ENCODE peak calls at places on chromosomes 3 and 15, in six cellular contexts. G is PC-3, K is GM23338, L is GM23248, X is HCT116, W is hepatocyte. V is an unnamed sample.
A peak's percentile ranks its signal among the peaks of the same experiment; 100 is the strongest.

GRCh38 chr15:98547741-98548166 is 100.6 kb upstream of the IGF1R start:
- DNase-seq in K (peak; percentile 62), W (peak; percentile 15), G (no peak), X (no peak), L (peak; percentile 30), V (no peak)

GRCh38 chr3:171806200-171807128 is 3.8 kb downstream of the PLD1 start:
- DNase-seq in L (peak; percentile 78), X (no peak), K (no peak), W (peak; percentile 57), G (peak; percentile 95), V (peak; percentile 100)

GRCh38 chr15:37015476-37015875 is 84.9 kb downstream of the MEIS2 start:
- DNase-seq in X (no peak), W (no peak), G (no peak), K (peak; percentile 34), L (peak; percentile 51), V (no peak)

GRCh38 chr3:48788544-48789162 is 59.0 kb downstream of the PRKAR2A start:
- DNase-seq in K (no peak), X (no peak), G (no peak), L (no peak), W (no peak), V (no peak)

GRCh38 chr15:75650908-75651809 is 3.4 kb downstream of the SNX33 start:
- DNase-seq in X (no peak), K (no peak), G (no peak), L (peak; percentile 57), W (peak; percentile 34), V (no peak)

GRCh38 chr3:13484861-13485590 is 4.9 kb downstream of the HDAC11 start:
- DNase-seq in G (peak; percentile 77), L (no peak), X (peak; percentile 52), K (no peak), W (peak; percentile 87), V (peak; percentile 93)

GRCh38 chr3:186896875-186897274 is 33.5 kb upstream of the ST6GAL1 start:
- DNase-seq in G (no peak), X (no peak), L (no peak), W (no peak), K (peak; percentile 68), V (no peak)

GRCh38 chr15:79093352-79093935 is 2.9 kb upstream of the RASGRF1 start:
- DNase-seq in L (no peak), X (no peak), G (no peak), W (no peak), K (no peak), V (no peak)

GRCh38 chr3:8824238-8824637 is 54.8 kb upstream of the OXTR start:
- DNase-seq in L (peak; percentile 7), W (no peak), G (no peak), X (no peak), K (no peak), V (no peak)

GRCh38 chr3:72814308-72814707 is 33.9 kb downstream of the SHQ1 start:
- DNase-seq in W (no peak), K (no peak), L (no peak), G (no peak), X (no peak), V (no peak)

GRCh38 chr3:113498221-113499005 is 16.5 kb downstream of the SPICE1 start:
- DNase-seq in G (peak; percentile 73), X (no peak), K (no peak), W (no peak), L (peak; percentile 71), V (no peak)

GRCh38 chr3:191234216-191234615 is 35.2 kb downstream of the OSTN start:
- DNase-seq in X (no peak), G (no peak), W (no peak), K (no peak), L (no peak), V (no peak)

GRCh38 chr3:53201190-53201504 is 40.1 kb downstream of the PRKCD start:
- DNase-seq in X (no peak), G (no peak), L (no peak), W (no peak), K (no peak), V (no peak)

GRCh38 chr3:64815195-64815627 is 127.4 kb upstream of the ADAMTS9 start:
- DNase-seq in X (no peak), L (no peak), K (no peak), G (no peak), W (no peak), V (no peak)

GRCh38 chr15:98914626-98915025 is 93.0 kb downstream of the PGPEP1L start:
- DNase-seq in W (no peak), G (peak; percentile 86), L (peak; percentile 94), X (no peak), K (no peak), V (no peak)

GRCh38 chr3:10344147-10344943 is 23.4 kb upstream of the SEC13 start:
- DNase-seq in G (peak; percentile 63), K (peak; percentile 86), X (no peak), W (peak; percentile 62), L (peak; percentile 49), V (no peak)

GRCh38 chr3:149815318-149815717 is 2.3 kb downstream of the RNF13 start:
- DNase-seq in K (no peak), X (no peak), G (peak; percentile 30), W (no peak), L (no peak), V (no peak)

GRCh38 chr3:58308728-58309127 is 2.4 kb downstream of the HTD2 start:
- DNase-seq in L (peak; percentile 37), K (no peak), X (no peak), G (no peak), W (peak; percentile 42), V (no peak)

GRCh38 chr15:99486371-99487336 is 79.1 kb upstream of the MEF2A start:
- DNase-seq in X (peak; percentile 10), W (peak; percentile 82), G (peak; percentile 62), K (peak; percentile 55), L (peak; percentile 91), V (peak; percentile 78)

GRCh38 chr15:90947577-90948357 is 6.9 kb upstream of the RCCD1 start:
- DNase-seq in L (no peak), G (no peak), K (no peak), X (no peak), W (no peak), V (no peak)

GRCh38 chr15:50046868-50047267 is 72.2 kb downstream of the ATP8B4 start:
- DNase-seq in G (peak; percentile 39), X (no peak), L (peak; percentile 76), W (no peak), K (no peak), V (no peak)

GRCh38 chr15:59298255-59298856 is 74.3 kb downstream of the MYO1E start:
- DNase-seq in K (no peak), L (peak; percentile 33), X (peak; percentile 78), W (no peak), G (peak; percentile 80), V (peak; percentile 71)

GRCh38 chr3:39447637-39448483 is 19.6 kb upstream of the MOBP start:
- DNase-seq in G (peak; percentile 93), K (peak; percentile 96), X (peak; percentile 81), W (peak; percentile 93), L (peak; percentile 83), V (peak; percentile 52)

GRCh38 chr3:33237439-33237838 is 18.8 kb upstream of the SUSD5 start:
- DNase-seq in W (no peak), X (no peak), G (no peak), K (no peak), L (no peak), V (no peak)
- TF ChIP-seq EZH2 in W (no peak), X (no peak), G (no peak), K (no peak), L (no peak), V (no peak)

GRCh38 chr15:56918046-56918906 is at the start of gene TCF12:
- DNase-seq in L (peak; percentile 98), G (peak; percentile 83), K (peak; percentile 98), W (peak; percentile 98), X (peak; percentile 86), V (peak; percentile 93)

GRCh38 chr15:56916825-56917477 is 1.5 kb upstream of the TCF12 start:
- DNase-seq in L (peak; percentile 16), G (no peak), W (peak; percentile 13), X (no peak), K (no peak), V (no peak)

GRCh38 chr15:56918907-56919707 is 663 bp downstream of the TCF12 start:
- DNase-seq in L (peak; percentile 91), W (peak; percentile 76), X (no peak), K (peak; percentile 77), G (peak; percentile 57), V (peak; percentile 40)

GRCh38 chr15:56917652-56918045 is 795 bp upstream of the TCF12 start:
- DNase-seq in K (no peak), L (peak; percentile 56), W (no peak), G (no peak), X (no peak), V (no peak)

GRCh38 chr15:56919708-56920637 is 1.5 kb downstream of the TCF12 start:
- DNase-seq in W (no peak), G (peak; percentile 23), X (no peak), L (peak; percentile 55), K (peak; percentile 72), V (no peak)
- H3K4me1 ChIP-seq in W (peaks cover 35% of the 10 kb centered on the region), G (peaks cover 30% of the 10 kb centered on the region), X (peaks cover 16% of the 10 kb centered on the region), L (peaks cover 28% of the 10 kb centered on the region), K (peaks cover 21% of the 10 kb centered on the region), V (peaks cover 8% of the 10 kb centered on the region)

DNA sequence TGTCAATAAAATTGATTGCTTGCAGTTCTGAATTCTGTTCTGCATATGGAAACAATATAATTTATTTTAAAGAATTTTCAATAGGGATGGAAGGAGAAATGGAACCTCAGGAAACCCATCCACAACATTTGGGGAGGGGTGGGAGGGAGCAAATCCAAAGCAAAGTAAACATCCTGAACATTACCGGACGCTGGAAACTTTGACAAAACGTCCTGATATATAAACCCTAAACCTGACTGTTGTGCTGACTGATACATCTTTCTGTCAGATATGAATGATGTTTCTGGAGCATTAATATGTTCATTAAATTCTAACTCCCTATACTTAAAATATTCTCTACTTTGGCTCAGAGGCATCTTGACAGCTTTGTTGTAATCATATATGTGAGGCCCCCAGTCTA is 478.9 kb downstream of the FOXP1 start:
- DNase-seq in G (no peak), K (no peak), X (no peak), L (no peak), W (no peak), V (no peak)
- H3K9me2 ChIP-seq in G (no peaks in the 10 kb centered on the region), K (no peaks in the 10 kb centered on the region), X (no peaks in the 10 kb centered on the region), L (no peaks in the 10 kb centered on the region), W (no peaks in the 10 kb centered on the region), V (no peaks in the 10 kb centered on the region)

GRCh38 chr3:136819784-136820640 is 1.1 kb downstream of the SLC35G2 start:
- DNase-seq in X (no peak), K (peak; percentile 88), G (peak; percentile 19), W (peak; percentile 69), L (peak; percentile 84), V (peak; percentile 47)
- TF ChIP-seq EZH2 in X (no peak), K (no peak), G (no peak), W (no peak), L (no peak), V (no peak)

DNA sequence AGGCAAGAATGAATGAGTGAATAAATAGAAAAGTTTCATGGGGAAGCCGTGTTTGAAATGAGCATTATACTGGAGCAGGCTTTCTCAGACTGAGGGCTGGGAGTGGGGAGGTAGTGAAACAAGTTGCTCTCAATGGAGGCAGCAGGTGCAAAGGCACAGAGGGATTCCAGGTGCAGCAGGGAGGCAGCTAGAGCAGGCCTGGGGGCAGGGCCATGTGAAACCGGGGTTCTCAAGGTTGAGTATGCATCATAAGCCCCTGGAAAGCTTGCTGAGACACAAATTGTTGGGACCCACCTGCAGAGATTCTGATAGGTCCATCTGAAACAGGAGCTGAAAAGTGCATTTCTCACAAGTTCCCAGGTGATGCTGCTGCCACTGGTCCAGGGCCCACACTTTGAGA is 45.3 kb downstream of the BFSP2 start:
- DNase-seq in K (no peak), W (no peak), G (no peak), X (no peak), L (no peak), V (no peak)
- H3K4me1 ChIP-seq in K (no peaks in the 10 kb centered on the region), W (no peaks in the 10 kb centered on the region), G (peaks cover 15% of the 10 kb centered on the region), X (peaks cover 7% of the 10 kb centered on the region), L (no peaks in the 10 kb centered on the region), V (peaks cover 15% of the 10 kb centered on the region)

V was measured in PC-9.